ENCODE peak calls at places on chromosomes 2 and 18, in four cellular contexts. One of them, this sample, is unnamed.

GRCh38 chr18:7325126-7325430 is 94.2 kb downstream of the LRRC30 start:
- DNase-seq in GM12878: no peak
- DNase-seq in K562: no peak
- DNase-seq in GM12891: no peak
- DNase-seq in this sample: no peak

GRCh38 chr2:161171595-161171929 is 11.3 kb downstream of the TANK start:
- DNase-seq in GM12891: no peak
- DNase-seq in K562: peak; percentile 48
- DNase-seq in GM12878: no peak
- DNase-seq in this sample: no peak

GRCh38 chr18:39825485-39825884 is 2129.5 kb upstream of the PIK3C3 start:
- DNase-seq in GM12878: no peak
- DNase-seq in GM12891: no peak
- DNase-seq in K562: no peak
- DNase-seq in this sample: no peak

GRCh38 chr2:234427081-234428058 is 69.5 kb downstream of the ARL4C start:
- DNase-seq in GM12891: no peak
- DNase-seq in GM12878: no peak
- DNase-seq in K562: no peak
- DNase-seq in this sample: no peak

GRCh38 chr2:17301437-17301836 is 216.8 kb downstream of the RAD51AP2 start:
- DNase-seq in GM12891: no peak
- DNase-seq in GM12878: no peak
- DNase-seq in K562: no peak
- DNase-seq in this sample: no peak

GRCh38 chr18:31301201-31301655 is 16.7 kb upstream of the DSG1 start:
- DNase-seq in GM12891: no peak
- DNase-seq in K562: no peak
- DNase-seq in GM12878: no peak
- DNase-seq in this sample: no peak

GRCh38 chr2:212288308-212288707 is 250.3 kb downstream of the ERBB4 start:
- DNase-seq in K562: no peak
- DNase-seq in GM12891: no peak
- DNase-seq in GM12878: no peak
- DNase-seq in this sample: no peak

GRCh38 chr2:232728785-232729184 is 31.7 kb downstream of the GIGYF2 start:
- DNase-seq in GM12891: no peak
- DNase-seq in K562: no peak
- DNase-seq in GM12878: no peak
- DNase-seq in this sample: no peak

GRCh38 chr2:204491528-204491927 is 53.7 kb upstream of the PARD3B start:
- DNase-seq in GM12891: no peak
- DNase-seq in K562: no peak
- DNase-seq in GM12878: no peak
- DNase-seq in this sample: no peak

GRCh38 chr2:119683717-119684443 is 4.9 kb downstream of the TMEM177 start:
- DNase-seq in GM12891: no peak
- DNase-seq in GM12878: no peak
- DNase-seq in K562: peak; percentile 27
- DNase-seq in this sample: no peak

GRCh38 chr2:56297671-56298070 is 113.9 kb downstream of the CCDC85A start:
- DNase-seq in GM12878: no peak
- DNase-seq in GM12891: no peak
- DNase-seq in K562: no peak
- DNase-seq in this sample: no peak

GRCh38 chr2:86332654-86333053 is 4.8 kb downstream of the REEP1 start:
- DNase-seq in K562: no peak
- DNase-seq in GM12891: no peak
- DNase-seq in GM12878: no peak
- DNase-seq in this sample: no peak

GRCh38 chr2:11354363-11355154 is 10.1 kb upstream of the ROCK2 start:
- DNase-seq in GM12891: no peak
- DNase-seq in GM12878: no peak
- DNase-seq in K562: no peak
- DNase-seq in this sample: no peak

GRCh38 chr2:228344531-228344930 is 163.0 kb upstream of the SPHKAP start:
- DNase-seq in K562: no peak
- DNase-seq in GM12891: no peak
- DNase-seq in GM12878: no peak
- DNase-seq in this sample: no peak

GRCh38 chr18:250685-251084 is 17.2 kb downstream of the THOC1 start:
- DNase-seq in GM12878: no peak
- DNase-seq in K562: no peak
- DNase-seq in GM12891: no peak
- DNase-seq in this sample: no peak

GRCh38 chr18:332721-333513 is 65.1 kb upstream of the THOC1 start:
- DNase-seq in GM12878: no peak
- DNase-seq in GM12891: no peak
- DNase-seq in K562: no peak
- DNase-seq in this sample: no peak

GRCh38 chr2:136901732-136902131 is 136.4 kb downstream of the THSD7B start:
- DNase-seq in GM12891: no peak
- DNase-seq in K562: no peak
- DNase-seq in GM12878: no peak
- DNase-seq in this sample: no peak

GRCh38 chr2:189648846-189649529 is 12.3 kb upstream of the ASNSD1 start:
- DNase-seq in K562: no peak
- DNase-seq in GM12891: no peak
- DNase-seq in GM12878: no peak
- DNase-seq in this sample: no peak

GRCh38 chr18:45753251-45753650 is 29.3 kb downstream of the SLC14A1 start:
- DNase-seq in K562: no peak
- DNase-seq in GM12878: no peak
- DNase-seq in GM12891: no peak
- DNase-seq in this sample: no peak

GRCh38 chr2:234399451-234400246 is 97.2 kb downstream of the ARL4C start:
- DNase-seq in GM12891: no peak
- DNase-seq in K562: no peak
- DNase-seq in GM12878: no peak
- DNase-seq in this sample: no peak

GRCh38 chr18:58845913-58846312 is 18.8 kb upstream of the ZNF532 start:
- DNase-seq in GM12878: no peak
- DNase-seq in K562: no peak
- DNase-seq in GM12891: no peak
- DNase-seq in this sample: no peak

GRCh38 chr18:58846325-58846724 is 18.4 kb upstream of the ZNF532 start:
- DNase-seq in K562: no peak
- DNase-seq in GM12891: no peak
- DNase-seq in GM12878: no peak
- DNase-seq in this sample: no peak

GRCh38 chr18:58850784-58851469 is 13.8 kb upstream of the ZNF532 start:
- DNase-seq in GM12878: no peak
- DNase-seq in GM12891: no peak
- DNase-seq in K562: no peak
- DNase-seq in this sample: no peak

GRCh38 chr18:58847383-58848071 is 17.1 kb upstream of the ZNF532 start:
- DNase-seq in GM12878: no peak
- DNase-seq in K562: no peak
- DNase-seq in GM12891: no peak
- DNase-seq in this sample: no peak

DNA sequence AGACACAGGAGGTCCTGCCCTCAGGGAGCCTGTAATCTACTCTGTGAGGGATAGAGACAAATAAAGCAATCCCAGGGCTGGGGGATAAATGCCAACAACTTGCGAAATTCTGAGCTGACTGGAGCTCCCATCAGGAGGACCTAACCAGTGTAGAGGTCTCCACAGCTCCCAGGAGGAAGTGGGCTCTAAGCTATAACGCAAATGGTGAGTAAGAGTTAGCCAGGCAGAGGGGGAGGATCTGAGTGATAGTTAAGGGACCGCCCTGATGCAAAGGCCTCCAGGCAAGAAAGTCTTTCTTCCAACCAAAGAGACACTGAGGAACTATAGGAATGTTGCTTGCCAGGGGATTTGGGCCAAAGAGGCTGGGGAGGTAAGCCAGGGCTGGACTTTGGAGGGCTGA is 16.0 kb upstream of the ZNF532 start:
- DNase-seq in GM12878: no peak
- DNase-seq in K562: no peak
- DNase-seq in GM12891: no peak
- DNase-seq in this sample: no peak
- TF ChIP-seq SPI1 in GM12878: no peak
- TF ChIP-seq SPI1 in K562: no peak
- TF ChIP-seq SPI1 in GM12891: no peak
- TF ChIP-seq SPI1 in this sample: no peak

GRCh38 chr2:101961287-101962242 is 30.2 kb upstream of the IL1R2 start:
- DNase-seq in GM12878: no peak
- DNase-seq in GM12891: no peak
- DNase-seq in K562: no peak
- DNase-seq in this sample: peak; percentile 99
- TF ChIP-seq SPI1 in GM12878: no peak
- TF ChIP-seq SPI1 in GM12891: no peak
- TF ChIP-seq SPI1 in K562: no peak
- TF ChIP-seq SPI1 in this sample: no peak

DNA sequence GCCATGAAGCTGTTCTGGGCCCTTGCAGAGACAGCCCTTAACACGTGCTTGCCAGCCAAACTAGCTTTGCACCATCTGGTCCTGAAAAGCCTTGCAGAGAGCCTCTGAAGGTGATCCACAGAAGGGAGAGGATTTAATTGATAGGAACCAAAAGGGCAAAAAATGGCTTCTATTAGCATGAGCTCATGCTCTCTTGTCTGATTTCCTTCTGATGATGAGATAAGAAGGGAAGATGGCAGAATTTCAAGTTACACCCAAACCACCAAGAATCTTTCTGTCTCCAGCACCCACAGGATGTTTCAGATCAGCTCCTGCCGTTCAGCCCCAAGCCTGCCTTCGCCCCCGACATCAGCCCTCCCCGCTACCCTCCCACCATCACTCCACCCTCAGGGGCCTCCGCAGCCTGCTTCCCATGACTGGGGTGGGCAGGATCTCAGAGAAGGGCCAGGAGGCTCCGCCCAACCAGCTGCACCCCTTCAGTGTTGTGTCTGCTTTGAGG is 23.4 kb upstream of the GLI2 start:
- DNase-seq in GM12878: no peak
- DNase-seq in GM12891: no peak
- DNase-seq in K562: no peak
- DNase-seq in this sample: no peak
- TF ChIP-seq SPI1 in GM12878: no peak
- TF ChIP-seq SPI1 in GM12891: no peak
- TF ChIP-seq SPI1 in K562: no peak
- TF ChIP-seq SPI1 in this sample: no peak

GRCh38 chr2:113809076-113809475 is 52.6 kb upstream of the SLC35F5 start:
- DNase-seq in GM12891: no peak
- DNase-seq in K562: peak; percentile 48
- DNase-seq in GM12878: no peak
- DNase-seq in this sample: no peak

GRCh38 chr2:113812204-113812603 is 55.8 kb upstream of the SLC35F5 start:
- DNase-seq in K562: no peak
- DNase-seq in GM12878: no peak
- DNase-seq in GM12891: no peak
- DNase-seq in this sample: no peak

GRCh38 chr2:113806217-113806913 is 49.9 kb upstream of the SLC35F5 start:
- DNase-seq in K562: no peak
- DNase-seq in GM12891: no peak
- DNase-seq in GM12878: no peak
- DNase-seq in this sample: no peak

GRCh38 chr2:113807634-113808196 is 51.3 kb upstream of the SLC35F5 start:
- DNase-seq in K562: no peak
- DNase-seq in GM12878: no peak
- DNase-seq in GM12891: no peak
- DNase-seq in this sample: no peak
- TF ChIP-seq SPI1 in K562: no peak
- TF ChIP-seq SPI1 in GM12878: no peak
- TF ChIP-seq SPI1 in GM12891: no peak
- TF ChIP-seq SPI1 in this sample: no peak

DNA sequence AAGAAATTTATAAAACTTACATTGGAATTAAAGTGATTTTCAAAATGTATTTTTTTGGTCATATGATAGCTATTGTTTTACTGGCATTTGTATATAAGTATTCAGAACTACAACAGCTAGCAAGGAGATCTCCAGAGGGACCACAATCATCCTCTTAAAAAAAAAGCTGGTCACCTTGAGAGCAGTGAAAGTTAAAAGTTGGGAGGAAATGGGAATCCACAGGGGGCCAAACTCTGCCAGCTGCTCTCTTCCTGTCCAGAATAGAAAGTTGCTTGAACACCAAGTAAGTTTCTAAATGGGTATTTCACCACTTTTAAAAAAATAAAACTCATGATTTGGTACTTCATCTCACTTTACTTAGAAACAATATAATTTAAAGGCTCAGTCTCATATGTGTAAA is 1025.1 kb downstream of the LRP1B start:
- DNase-seq in GM12878: no peak
- DNase-seq in GM12891: no peak
- DNase-seq in K562: no peak
- DNase-seq in this sample: no peak
- TF ChIP-seq SPI1 in GM12878: no peak
- TF ChIP-seq SPI1 in GM12891: no peak
- TF ChIP-seq SPI1 in K562: no peak
- TF ChIP-seq SPI1 in this sample: no peak

GRCh38 chr18:55322176-55322735 is 265.7 kb downstream of the TCF4 start:
- DNase-seq in GM12891: no peak
- DNase-seq in K562: no peak
- DNase-seq in GM12878: peak; percentile 74
- DNase-seq in this sample: no peak
- TF ChIP-seq SPI1 in GM12891: no peak
- TF ChIP-seq SPI1 in K562: no peak
- TF ChIP-seq SPI1 in GM12878: no peak
- TF ChIP-seq SPI1 in this sample: no peak

GRCh38 chr2:101551489-101551888 is 76.6 kb upstream of the RFX8 start:
- DNase-seq in K562: no peak
- DNase-seq in GM12878: no peak
- DNase-seq in GM12891: no peak
- DNase-seq in this sample: no peak
- TF ChIP-seq SPI1 in K562: no peak
- TF ChIP-seq SPI1 in GM12878: no peak
- TF ChIP-seq SPI1 in GM12891: no peak
- TF ChIP-seq SPI1 in this sample: no peak

DNA sequence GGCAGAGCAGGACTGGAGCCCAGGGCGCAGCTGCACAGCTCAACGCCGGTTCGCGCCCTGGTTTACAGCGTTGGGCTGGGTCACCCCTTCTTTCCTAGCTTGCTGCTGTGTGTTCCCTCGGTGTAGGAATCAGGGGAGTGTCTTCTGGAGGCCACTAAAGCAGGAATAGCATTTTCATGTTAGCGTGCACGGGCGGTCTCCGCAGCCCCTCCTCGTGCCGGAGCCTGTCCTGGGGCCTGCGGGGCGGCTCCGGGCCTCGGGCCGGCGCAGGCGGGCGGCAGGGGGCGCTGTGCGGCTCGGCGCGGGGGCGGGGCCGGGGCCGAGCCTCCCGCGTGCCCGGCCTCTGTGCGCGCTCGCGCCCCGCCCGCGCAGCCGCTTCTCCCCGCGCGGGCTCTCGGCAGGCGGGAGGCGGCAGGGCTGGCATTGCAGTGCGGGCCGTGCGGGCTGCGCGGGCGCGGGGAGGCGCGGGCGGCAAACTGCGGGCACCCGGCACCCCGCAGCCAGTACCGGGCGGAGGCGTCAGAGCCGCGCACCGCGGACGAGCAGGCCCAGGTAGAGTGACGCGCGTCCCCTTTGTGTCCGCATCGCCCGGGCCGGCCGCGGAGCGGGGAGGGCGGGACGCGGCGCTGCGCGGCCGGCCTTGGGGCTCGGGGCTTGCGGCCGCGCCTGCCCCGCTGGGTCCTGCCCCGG is at the start of gene RNF144A:
- DNase-seq in GM12878: no peak
- DNase-seq in GM12891: peak; percentile 81
- DNase-seq in K562: peak; percentile 75
- DNase-seq in this sample: peak; percentile 41
- TF ChIP-seq SPI1 in GM12878: no peak
- TF ChIP-seq SPI1 in GM12891: no peak
- TF ChIP-seq SPI1 in K562: no peak
- TF ChIP-seq SPI1 in this sample: no peak

GRCh38 chr2:99933894-99934650 is 208.3 kb downstream of the AFF3 start:
- DNase-seq in GM12891: no peak
- DNase-seq in K562: no peak
- DNase-seq in GM12878: no peak
- DNase-seq in this sample: no peak
- TF ChIP-seq SPI1 in GM12891: no peak
- TF ChIP-seq SPI1 in K562: no peak
- TF ChIP-seq SPI1 in GM12878: no peak
- TF ChIP-seq SPI1 in this sample: no peak